ENCODE peak calls at places on chromosomes 2 and 18, in eight cellular contexts. T is LHCN-M2; E is hepatocyte; M is HCT116; B is A549; R is ACHN; O is stimulated activated CD4-positive, alpha-beta T cell treated with anti-CD3 and anti-CD28 coated beads, Interleukin-15, amount 100 ng/mL, for 1 hour; A is right lobe of liver. Q is an unnamed sample.

GRCh38 chr2:96264656-96265348 is 995 bp downstream of the TMEM127 start:
- DNase-seq in E (peak), A (peak), R (peak), T (no peak), M (no peak), B (no peak), O (no peak), Q (no peak)

GRCh38 chr2:100367163-100367562 is 44.9 kb upstream of the LONRF2 start:
- DNase-seq in B (no peak), A (no peak), M (no peak), T (no peak), E (no peak), R (no peak), O (no peak), Q (no peak)

GRCh38 chr2:84052043-84052442 is 407.0 kb downstream of the SUCLG1 start:
- DNase-seq in R (no peak), T (no peak), O (no peak), B (no peak), E (no peak), M (no peak), A (no peak), Q (no peak)

GRCh38 chr2:180907731-180908130 is 72.7 kb upstream of the UBE2E3 start:
- DNase-seq in B (no peak), M (no peak), A (no peak), E (no peak), R (peak), T (peak), O (no peak), Q (no peak)

GRCh38 chr2:3127279-3127690 is 250.3 kb downstream of the EIPR1 start:
- DNase-seq in R (no peak), E (no peak), T (no peak), M (no peak), O (no peak), A (no peak), B (no peak), Q (no peak)

GRCh38 chr2:228841877-228842276 is 429.2 kb downstream of the PID1 start:
- DNase-seq in R (no peak), M (no peak), A (no peak), T (peak), E (peak), B (no peak), O (no peak), Q (no peak)

GRCh38 chr2:238700122-238700457 is 147.8 kb upstream of the TWIST2 start:
- DNase-seq in E (peak), A (no peak), O (no peak), M (no peak), B (no peak), R (no peak), T (no peak), Q (peak)

GRCh38 chr2:150549381-150549780 is 61.9 kb upstream of the RND3 start:
- DNase-seq in R (no peak), B (no peak), A (no peak), O (no peak), T (peak), E (no peak), M (no peak), Q (no peak)

GRCh38 chr2:39871291-39871761 is 92.3 kb upstream of the THUMPD2 start:
- DNase-seq in T (peak), E (peak), O (no peak), A (no peak), B (no peak), R (peak), M (no peak), Q (no peak)

GRCh38 chr18:26071725-26072124 is 18.7 kb downstream of the SS18 start:
- DNase-seq in T (no peak), M (no peak), E (no peak), B (no peak), A (no peak), O (no peak), R (no peak), Q (no peak)

GRCh38 chr2:127653421-127654083 is 7.6 kb downstream of the GPR17 start:
- DNase-seq in O (no peak), M (no peak), T (no peak), A (no peak), B (no peak), E (no peak), R (no peak), Q (no peak)

GRCh38 chr2:4763009-4763408 is 929.2 kb upstream of the SOX11 start:
- DNase-seq in T (no peak), E (peak), B (peak), O (no peak), M (no peak), A (peak), R (peak), Q (no peak)

GRCh38 chr2:130795431-130795830 is 40.1 kb downstream of the AMER3 start:
- DNase-seq in T (no peak), O (no peak), E (no peak), R (no peak), A (no peak), M (no peak), B (no peak), Q (no peak)

GRCh38 chr2:187985923-187986322 is 305.8 kb upstream of the GULP1 start:
- DNase-seq in R (no peak), E (no peak), A (no peak), M (no peak), B (no peak), T (no peak), O (no peak), Q (no peak)

GRCh38 chr2:673615-674318 is 3.4 kb downstream of the TMEM18 start:
- DNase-seq in T (peak), A (no peak), R (peak), M (no peak), B (no peak), E (no peak), O (no peak), Q (no peak)

GRCh38 chr2:182318466-182319309 is 108.1 kb downstream of the PDE1A start:
- DNase-seq in A (no peak), O (no peak), E (no peak), M (no peak), T (peak), B (no peak), R (no peak), Q (no peak)

GRCh38 chr2:45793998-45794720 is 142.7 kb downstream of the PRKCE start:
- DNase-seq in R (no peak), B (no peak), T (no peak), O (no peak), E (no peak), M (no peak), A (no peak), Q (no peak)

GRCh38 chr2:238141541-238142318 is 3.3 kb downstream of the KLHL30 start:
- DNase-seq in O (no peak), B (peak), A (no peak), R (peak), M (peak), T (peak), E (peak), Q (no peak)

GRCh38 chr2:190722825-190723224 is 73.9 kb downstream of the NAB1 start:
- DNase-seq in A (no peak), B (no peak), T (no peak), M (no peak), O (no peak), R (no peak), E (no peak), Q (no peak)

GRCh38 chr2:95059656-95060370 is 34.3 kb downstream of the MAL start:
- DNase-seq in A (no peak), B (no peak), O (no peak), T (no peak), E (no peak), M (no peak), R (no peak), Q (no peak)

GRCh38 chr2:138974651-138975050 is 194.5 kb upstream of the NXPH2 start:
- DNase-seq in E (no peak), B (no peak), T (peak), M (no peak), A (no peak), R (no peak), O (no peak), Q (no peak)

GRCh38 chr2:50722828-50723227 is 309.1 kb downstream of the NRXN1 start:
- DNase-seq in T (no peak), O (no peak), E (no peak), B (no peak), A (no peak), R (no peak), M (no peak), Q (no peak)

GRCh38 chr18:58225101-58225500 is 181.1 kb downstream of the NEDD4L start:
- DNase-seq in R (no peak), A (peak), T (no peak), M (no peak), O (no peak), B (no peak), E (no peak), Q (no peak)

GRCh38 chr2:127014630-127015029 is 92.3 kb downstream of the BIN1 start:
- DNase-seq in M (no peak), A (no peak), B (peak), T (peak), O (no peak), R (no peak), E (peak), Q (no peak)

GRCh38 chr18:44954256-44954655 is 273.6 kb downstream of the SETBP1 start:
- DNase-seq in T (no peak), R (no peak), O (no peak), M (no peak), B (no peak), A (no peak), E (no peak), Q (no peak)

GRCh38 chr18:13425357-13426095 is 207.0 kb downstream of the LDLRAD4 start:
- DNase-seq in T (no peak), O (no peak), A (no peak), E (no peak), R (no peak), B (no peak), M (no peak), Q (no peak)

GRCh38 chr18:80157708-80158343 is 48.8 kb downstream of the ADNP2 start:
- DNase-seq in R (peak), A (peak), T (peak), B (peak), O (peak), E (peak), M (peak), Q (peak)

GRCh38 chr2:134392689-134393476 is 139.0 kb downstream of the MGAT5 start:
- DNase-seq in B (no peak), T (no peak), R (no peak), O (no peak), M (no peak), E (no peak), A (no peak), Q (no peak)

GRCh38 chr2:128425731-128426620 is 107.3 kb upstream of the HS6ST1 start:
- DNase-seq in B (peak), O (no peak), E (no peak), R (no peak), A (no peak), M (no peak), T (no peak), Q (peak)

GRCh38 chr2:237256845-237257244 is 157.1 kb downstream of the COL6A3 start:
- DNase-seq in R (no peak), B (no peak), E (peak), O (no peak), M (no peak), A (no peak), T (peak), Q (no peak)

GRCh38 chr2:176093145-176093888 is 796 bp downstream of the HOXD13 start:
- DNase-seq in R (peak), E (peak), M (no peak), A (no peak), B (no peak), T (no peak), O (no peak), Q (peak)

GRCh38 chr18:5197032-5197434 is at the start of gene AKAIN1:
- DNase-seq in M (no peak), E (peak), T (no peak), A (peak), O (peak), R (peak), B (no peak), Q (no peak)

GRCh38 chr2:29238497-29238896 is 123.3 kb downstream of the CLIP4 start:
- DNase-seq in B (peak), A (peak), O (no peak), R (peak), M (peak), T (peak), E (peak), Q (no peak)

GRCh38 chr2:223999862-224000261 is 39.2 kb downstream of the SERPINE2 start:
- DNase-seq in E (no peak), A (no peak), O (no peak), T (no peak), R (no peak), B (no peak), M (no peak), Q (no peak)

GRCh38 chr2:29640360-29640759 is 281.0 kb downstream of the ALK start:
- DNase-seq in E (no peak), O (no peak), A (no peak), B (no peak), R (no peak), T (no peak), M (no peak), Q (no peak)